ENCODE peak calls at places on chromosomes 6 and 20, in four cellular contexts. One of them, this sample, is unnamed.
A peak's percentile ranks its signal among the peaks of the same experiment; 100 is the strongest.

GRCh38 chr20:6660441-6660840 is 107.0 kb upstream of the BMP2 start:
- DNase-seq in thoracic aorta: no peak
- DNase-seq in body of pancreas: peak; percentile 14
- DNase-seq in HFF-Myc: no peak
- DNase-seq in this sample: no peak

GRCh38 chr6:45643136-45643535 is 265.4 kb upstream of the SUPT3H start:
- DNase-seq in thoracic aorta: no peak
- DNase-seq in body of pancreas: no peak
- DNase-seq in HFF-Myc: no peak
- DNase-seq in this sample: no peak

GRCh38 chr6:165854863-165855593 is 192.0 kb upstream of the PDE10A start:
- DNase-seq in thoracic aorta: no peak
- DNase-seq in body of pancreas: no peak
- DNase-seq in HFF-Myc: no peak
- DNase-seq in this sample: no peak

GRCh38 chr6:133955582-133956412 is 2.8 kb downstream of the TBPL1 start:
- DNase-seq in thoracic aorta: no peak
- DNase-seq in body of pancreas: no peak
- DNase-seq in HFF-Myc: no peak
- DNase-seq in this sample: no peak

GRCh38 chr6:116363759-116364158 is 7.0 kb upstream of the DSE start:
- DNase-seq in thoracic aorta: no peak
- DNase-seq in body of pancreas: no peak
- DNase-seq in HFF-Myc: no peak
- DNase-seq in this sample: no peak

GRCh38 chr20:58706150-58706892 is 13.7 kb downstream of the NPEPL1 start:
- DNase-seq in thoracic aorta: no peak
- DNase-seq in body of pancreas: peak; percentile 2
- DNase-seq in HFF-Myc: no peak
- DNase-seq in this sample: no peak

GRCh38 chr6:71238351-71238750 is 50.3 kb upstream of the OGFRL1 start:
- DNase-seq in thoracic aorta: no peak
- DNase-seq in body of pancreas: no peak
- DNase-seq in HFF-Myc: peak; percentile 26
- DNase-seq in this sample: no peak

GRCh38 chr6:7262037-7262461 is 51.0 kb downstream of the SSR1 start:
- DNase-seq in thoracic aorta: no peak
- DNase-seq in body of pancreas: peak; percentile 44
- DNase-seq in HFF-Myc: no peak
- DNase-seq in this sample: no peak

GRCh38 chr20:40673442-40673841 is 15.6 kb downstream of the MAFB start:
- DNase-seq in thoracic aorta: no peak
- DNase-seq in body of pancreas: peak; percentile 74
- DNase-seq in HFF-Myc: no peak
- DNase-seq in this sample: no peak

GRCh38 chr6:149480502-149481280 is 4.1 kb downstream of the ZC3H12D start:
- DNase-seq in thoracic aorta: no peak
- DNase-seq in body of pancreas: no peak
- DNase-seq in HFF-Myc: no peak
- DNase-seq in this sample: no peak

GRCh38 chr6:149483849-149484635 is 772 bp downstream of the ZC3H12D start:
- DNase-seq in thoracic aorta: no peak
- DNase-seq in body of pancreas: no peak
- DNase-seq in HFF-Myc: no peak
- DNase-seq in this sample: no peak

GRCh38 chr6:149484733-149485700 is at the start of gene ZC3H12D:
- DNase-seq in thoracic aorta: no peak
- DNase-seq in body of pancreas: no peak
- DNase-seq in HFF-Myc: peak; percentile 75
- DNase-seq in this sample: peak; percentile 79

GRCh38 chr6:149482542-149483261 is 2.1 kb downstream of the ZC3H12D start:
- DNase-seq in thoracic aorta: no peak
- DNase-seq in body of pancreas: no peak
- DNase-seq in HFF-Myc: no peak
- DNase-seq in this sample: no peak

DNA sequence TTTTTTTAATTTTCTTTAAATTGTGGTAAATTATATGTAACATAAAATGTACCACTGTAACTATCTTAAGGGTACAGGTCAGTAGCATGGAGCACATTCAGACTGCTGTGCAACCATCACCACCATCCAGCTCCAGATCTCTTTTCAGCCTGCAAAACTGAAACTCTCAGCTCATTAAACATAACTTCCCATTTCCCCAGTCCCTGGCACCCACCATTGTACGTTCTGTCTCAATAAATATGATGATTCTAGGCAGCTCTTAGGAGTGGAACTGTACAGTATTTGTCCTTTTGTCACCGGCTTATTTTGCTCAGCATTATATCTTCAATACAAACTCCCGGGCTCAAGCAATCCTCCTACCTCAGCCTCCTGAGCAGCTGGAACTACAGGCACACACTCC is 1.5 kb downstream of the ZC3H12D start:
- DNase-seq in thoracic aorta: no peak
- DNase-seq in body of pancreas: no peak
- DNase-seq in HFF-Myc: no peak
- DNase-seq in this sample: no peak
- H3K4me3 ChIP-seq in thoracic aorta: peak overlapping the region; percentile 25
- H3K4me3 ChIP-seq in body of pancreas: no peak overlapping the region
- H3K4me3 ChIP-seq in HFF-Myc: no peak overlapping the region
- H3K4me3 ChIP-seq in this sample: no peak overlapping the region

DNA sequence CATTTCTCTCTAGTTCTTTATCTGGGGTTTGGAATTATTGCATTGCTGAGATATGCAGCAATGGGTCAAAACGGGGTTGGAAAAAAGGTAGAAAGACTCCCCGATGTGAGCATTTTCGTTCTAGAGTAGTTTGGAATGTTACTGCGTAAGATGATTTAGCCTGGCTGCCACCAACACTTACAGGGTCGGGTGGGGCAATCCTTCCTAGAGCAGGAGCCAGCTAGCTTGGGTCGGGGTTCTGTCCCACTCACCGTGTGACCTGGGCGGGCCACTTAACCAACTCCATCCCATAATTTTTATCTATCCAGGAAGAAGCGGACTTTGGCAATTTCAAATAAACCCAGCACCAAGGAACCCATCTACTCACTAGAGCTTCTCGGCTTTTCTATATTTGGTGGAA is 72.2 kb downstream of the GPX5 start:
- DNase-seq in thoracic aorta: no peak
- DNase-seq in body of pancreas: no peak
- DNase-seq in HFF-Myc: no peak
- DNase-seq in this sample: no peak
- H3K4me3 ChIP-seq in thoracic aorta: no peak overlapping the region
- H3K4me3 ChIP-seq in body of pancreas: no peak overlapping the region
- H3K4me3 ChIP-seq in HFF-Myc: peak overlapping the region; percentile 25
- H3K4me3 ChIP-seq in this sample: no peak overlapping the region

DNA sequence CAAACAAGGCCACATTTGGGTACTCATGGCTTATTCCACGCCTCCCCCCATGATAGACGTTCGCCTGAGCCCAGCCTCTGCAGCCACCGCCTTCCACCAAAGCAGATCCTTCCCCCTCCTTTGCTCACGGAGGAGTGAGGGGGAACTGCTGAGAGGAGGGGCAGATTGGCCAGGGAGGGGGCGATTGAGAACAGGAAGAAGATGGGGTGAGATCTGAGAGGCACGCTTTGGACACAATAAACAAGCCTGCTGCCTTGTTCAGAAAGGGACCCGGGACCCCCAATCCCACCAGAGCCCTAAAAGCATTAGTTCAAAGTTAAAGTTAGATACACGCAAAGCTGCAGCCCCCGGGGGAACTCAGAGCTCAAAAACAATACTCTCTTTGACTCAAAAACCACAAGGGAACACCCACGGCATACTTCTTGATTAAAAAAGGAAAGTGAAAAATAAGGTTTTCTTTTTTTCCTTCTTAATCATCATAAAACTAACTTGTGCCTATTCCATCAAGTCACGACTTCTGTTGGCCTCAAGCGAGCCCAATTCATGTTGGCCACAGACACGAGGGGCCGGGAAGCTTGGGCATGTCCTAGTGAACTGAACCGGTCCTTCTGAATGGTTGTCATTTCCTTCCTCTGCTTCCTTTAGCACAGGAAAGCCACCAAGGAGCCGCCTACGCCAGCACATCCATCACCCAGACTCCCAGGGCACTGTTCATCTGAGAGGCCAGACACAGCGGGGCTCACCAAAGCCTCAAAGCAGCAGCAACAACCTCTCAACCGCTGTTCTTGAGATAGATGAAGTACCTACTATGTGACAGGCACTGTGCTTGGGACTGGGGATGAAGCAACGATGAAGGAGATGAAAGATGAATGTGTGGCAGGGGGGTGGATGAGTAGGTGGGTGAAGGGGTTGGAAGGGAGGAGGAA is 44.7 kb downstream of the NFATC2 start:
- DNase-seq in thoracic aorta: no peak
- DNase-seq in body of pancreas: no peak
- DNase-seq in HFF-Myc: no peak
- DNase-seq in this sample: no peak
- H3K4me3 ChIP-seq in thoracic aorta: peak overlapping the region; percentile 0
- H3K4me3 ChIP-seq in body of pancreas: no peak overlapping the region
- H3K4me3 ChIP-seq in HFF-Myc: no peak overlapping the region
- H3K4me3 ChIP-seq in this sample: no peak overlapping the region

GRCh38 chr20:63592661-63593060 is 18.6 kb upstream of the HELZ2 start:
- DNase-seq in thoracic aorta: no peak
- DNase-seq in body of pancreas: no peak
- DNase-seq in HFF-Myc: no peak
- DNase-seq in this sample: no peak
- H3K4me3 ChIP-seq in thoracic aorta: no peak overlapping the region
- H3K4me3 ChIP-seq in body of pancreas: no peak overlapping the region
- H3K4me3 ChIP-seq in HFF-Myc: no peak overlapping the region
- H3K4me3 ChIP-seq in this sample: no peak overlapping the region

GRCh38 chr20:64099086-64099786 is 8.1 kb downstream of the NPBWR2 start:
- DNase-seq in thoracic aorta: no peak
- DNase-seq in body of pancreas: no peak
- DNase-seq in HFF-Myc: no peak
- DNase-seq in this sample: no peak

GRCh38 chr20:64098471-64099013 is 8.8 kb downstream of the NPBWR2 start:
- DNase-seq in thoracic aorta: no peak
- DNase-seq in body of pancreas: no peak
- DNase-seq in HFF-Myc: no peak
- DNase-seq in this sample: no peak

GRCh38 chr20:64100566-64100888 is 6.8 kb downstream of the NPBWR2 start:
- DNase-seq in thoracic aorta: no peak
- DNase-seq in body of pancreas: no peak
- DNase-seq in HFF-Myc: no peak
- DNase-seq in this sample: no peak

GRCh38 chr20:64100946-64101688 is 6.2 kb downstream of the NPBWR2 start:
- DNase-seq in thoracic aorta: no peak
- DNase-seq in body of pancreas: no peak
- DNase-seq in HFF-Myc: no peak
- DNase-seq in this sample: no peak

DNA sequence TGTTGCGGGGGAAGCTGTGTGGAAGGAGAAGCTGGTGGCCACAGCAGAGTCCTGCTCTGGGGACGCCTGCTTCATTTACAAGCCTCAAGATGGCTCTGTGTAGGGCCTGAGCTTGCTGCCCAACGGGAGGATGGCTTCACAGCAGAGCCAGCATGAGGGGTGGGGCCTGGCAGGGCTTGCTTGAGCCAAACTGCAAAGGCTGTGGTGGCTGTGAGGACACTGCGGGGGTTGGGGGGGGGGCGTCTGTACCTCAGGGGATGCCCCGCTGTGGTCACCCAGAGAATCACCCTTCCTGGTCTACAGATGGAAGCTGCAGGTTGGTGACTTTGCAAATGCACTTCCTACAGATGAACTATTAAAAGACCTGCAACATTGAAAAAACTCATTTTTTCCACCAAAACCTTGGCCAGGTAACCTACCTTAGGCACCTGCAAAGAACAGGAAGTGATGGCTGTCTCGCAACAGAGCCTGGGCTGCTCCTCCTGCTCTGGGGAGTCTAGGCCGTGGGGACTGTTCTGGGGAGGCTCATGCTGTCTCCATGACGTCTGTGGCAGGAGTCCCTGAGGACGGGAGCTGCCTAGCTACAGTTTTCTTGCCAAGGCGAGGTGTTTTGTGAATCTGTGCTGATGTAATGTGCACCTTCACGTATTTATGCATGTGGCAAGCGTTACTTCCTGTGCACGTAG is 7.3 kb downstream of the NPBWR2 start:
- DNase-seq in thoracic aorta: no peak
- DNase-seq in body of pancreas: no peak
- DNase-seq in HFF-Myc: no peak
- DNase-seq in this sample: no peak
- H3K4me3 ChIP-seq in thoracic aorta: no peak overlapping the region
- H3K4me3 ChIP-seq in body of pancreas: no peak overlapping the region
- H3K4me3 ChIP-seq in HFF-Myc: no peak overlapping the region
- H3K4me3 ChIP-seq in this sample: no peak overlapping the region

GRCh38 chr6:80163754-80164187 is 57.3 kb downstream of the BCKDHB start:
- DNase-seq in thoracic aorta: no peak
- DNase-seq in body of pancreas: no peak
- DNase-seq in HFF-Myc: peak; percentile 35
- DNase-seq in this sample: no peak
- H3K4me3 ChIP-seq in thoracic aorta: no peak overlapping the region
- H3K4me3 ChIP-seq in body of pancreas: no peak overlapping the region
- H3K4me3 ChIP-seq in HFF-Myc: no peak overlapping the region
- H3K4me3 ChIP-seq in this sample: no peak overlapping the region

GRCh38 chr6:135215160-135215559 is 34.1 kb downstream of the MYB start:
- DNase-seq in thoracic aorta: no peak
- DNase-seq in body of pancreas: no peak
- DNase-seq in HFF-Myc: no peak
- DNase-seq in this sample: no peak
- H3K4me3 ChIP-seq in thoracic aorta: no peak overlapping the region
- H3K4me3 ChIP-seq in body of pancreas: no peak overlapping the region
- H3K4me3 ChIP-seq in HFF-Myc: no peak overlapping the region
- H3K4me3 ChIP-seq in this sample: no peak overlapping the region

GRCh38 chr6:26363882-26364825 is 844 bp upstream of the BTN3A2 start:
- DNase-seq in thoracic aorta: no peak
- DNase-seq in body of pancreas: no peak
- DNase-seq in HFF-Myc: no peak
- DNase-seq in this sample: no peak
- H3K4me3 ChIP-seq in thoracic aorta: peak overlapping the region; percentile 74
- H3K4me3 ChIP-seq in body of pancreas: no peak overlapping the region
- H3K4me3 ChIP-seq in HFF-Myc: peak overlapping the region; percentile 71
- H3K4me3 ChIP-seq in this sample: peak overlapping the region; percentile 83

DNA sequence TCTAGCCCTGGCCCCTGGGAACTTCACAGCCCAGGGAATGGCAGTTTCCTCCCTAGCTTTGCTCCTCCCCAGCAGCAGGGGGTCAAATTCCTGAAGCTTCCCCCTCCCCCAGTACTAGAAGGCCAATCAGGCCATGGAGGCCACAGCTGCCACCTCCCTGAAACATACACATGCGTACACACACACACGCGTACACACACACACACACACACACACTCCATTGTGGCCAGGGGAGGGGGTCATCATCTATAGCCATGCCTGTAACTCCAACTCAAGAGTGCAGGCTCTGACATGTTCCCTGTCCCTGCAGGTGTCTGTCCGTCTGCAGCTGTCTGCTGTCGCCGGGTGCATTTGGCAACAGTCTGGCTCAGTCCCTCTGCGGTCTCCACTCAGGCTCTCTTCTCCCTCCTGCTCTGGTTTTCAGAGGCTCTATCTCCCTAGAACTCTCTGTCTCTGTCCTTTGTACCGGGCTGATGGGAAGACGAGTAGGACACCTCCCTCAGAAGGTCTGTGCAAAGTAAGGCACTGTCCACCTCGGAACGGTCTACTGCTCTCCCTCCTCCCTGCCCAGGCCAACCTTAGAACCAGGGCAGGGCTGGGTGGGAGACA is 1.4 kb downstream of the LRFN2 start:
- DNase-seq in thoracic aorta: no peak
- DNase-seq in body of pancreas: no peak
- DNase-seq in HFF-Myc: no peak
- DNase-seq in this sample: no peak
- H3K4me3 ChIP-seq in thoracic aorta: no peak overlapping the region
- H3K4me3 ChIP-seq in body of pancreas: no peak overlapping the region
- H3K4me3 ChIP-seq in HFF-Myc: no peak overlapping the region
- H3K4me3 ChIP-seq in this sample: no peak overlapping the region